ENCODE peak calls at places on chromosome 1, in ten cellular contexts. Q, K, I, V, X, U, A, G, J and N are unnamed samples.
A peak's percentile ranks its signal among the peaks of the same experiment; 100 is the strongest.

GRCh38 chr1:116486424-116486823 is 84.4 kb downstream of the CD58 start:
- DNase-seq in Q (no peak), K (no peak), I (no peak), V (no peak), X (no peak), U (no peak), A (peak; percentile 88), G (no peak), J (no peak), N (peak; percentile 34)

GRCh38 chr1:19720174-19720573 is 55.5 kb downstream of the HTR6 start:
- DNase-seq in Q (no peak), K (no peak), I (no peak), V (no peak), X (no peak), U (no peak), A (no peak), G (no peak), J (no peak), N (no peak)

GRCh38 chr1:116921937-116922336 is 12.2 kb downstream of the PTGFRN start:
- DNase-seq in Q (no peak), K (no peak), I (no peak), V (no peak), X (no peak), U (no peak), A (no peak), G (no peak), J (no peak), N (no peak)

GRCh38 chr1:54609301-54609921 is 13.9 kb downstream of the FAM151A start:
- DNase-seq in Q (no peak), K (no peak), I (peak; percentile 43), V (no peak), X (no peak), U (no peak), A (no peak), G (no peak), J (no peak), N (no peak)

GRCh38 chr1:93140106-93140505 is 40.1 kb downstream of the TMED5 start:
- DNase-seq in Q (no peak), K (no peak), I (no peak), V (no peak), X (no peak), U (no peak), A (no peak), G (no peak), J (no peak), N (no peak)

GRCh38 chr1:158649052-158649451 is 37.5 kb downstream of the SPTA1 start:
- DNase-seq in Q (no peak), K (no peak), I (no peak), V (no peak), X (no peak), U (no peak), A (no peak), G (no peak), J (no peak), N (no peak)

GRCh38 chr1:45876000-45876399 is 72.6 kb downstream of the MAST2 start:
- DNase-seq in Q (no peak), K (no peak), I (no peak), V (peak; percentile 29), X (no peak), U (no peak), A (no peak), G (no peak), J (no peak), N (no peak)

GRCh38 chr1:22442212-22442894 is 9.3 kb upstream of the ZBTB40 start:
- DNase-seq in Q (no peak), K (no peak), I (no peak), V (peak; percentile 34), X (no peak), U (no peak), A (no peak), G (no peak), J (no peak), N (no peak)

GRCh38 chr1:215523906-215524305 is 43.2 kb upstream of the KCTD3 start:
- DNase-seq in Q (no peak), K (no peak), I (no peak), V (no peak), X (no peak), U (no peak), A (peak; percentile 60), G (no peak), J (no peak), N (no peak)

GRCh38 chr1:215526147-215526845 is 40.8 kb upstream of the KCTD3 start:
- DNase-seq in Q (no peak), K (no peak), I (no peak), V (peak; percentile 68), X (no peak), U (peak; percentile 59), A (peak; percentile 75), G (no peak), J (no peak), N (peak; percentile 13)

GRCh38 chr1:215521279-215521678 is 45.8 kb upstream of the KCTD3 start:
- DNase-seq in Q (no peak), K (no peak), I (no peak), V (no peak), X (no peak), U (no peak), A (no peak), G (no peak), J (no peak), N (no peak)

GRCh38 chr1:215526846-215527151 is 40.3 kb upstream of the KCTD3 start:
- DNase-seq in Q (no peak), K (no peak), I (no peak), V (no peak), X (no peak), U (no peak), A (no peak), G (no peak), J (no peak), N (no peak)

DNA sequence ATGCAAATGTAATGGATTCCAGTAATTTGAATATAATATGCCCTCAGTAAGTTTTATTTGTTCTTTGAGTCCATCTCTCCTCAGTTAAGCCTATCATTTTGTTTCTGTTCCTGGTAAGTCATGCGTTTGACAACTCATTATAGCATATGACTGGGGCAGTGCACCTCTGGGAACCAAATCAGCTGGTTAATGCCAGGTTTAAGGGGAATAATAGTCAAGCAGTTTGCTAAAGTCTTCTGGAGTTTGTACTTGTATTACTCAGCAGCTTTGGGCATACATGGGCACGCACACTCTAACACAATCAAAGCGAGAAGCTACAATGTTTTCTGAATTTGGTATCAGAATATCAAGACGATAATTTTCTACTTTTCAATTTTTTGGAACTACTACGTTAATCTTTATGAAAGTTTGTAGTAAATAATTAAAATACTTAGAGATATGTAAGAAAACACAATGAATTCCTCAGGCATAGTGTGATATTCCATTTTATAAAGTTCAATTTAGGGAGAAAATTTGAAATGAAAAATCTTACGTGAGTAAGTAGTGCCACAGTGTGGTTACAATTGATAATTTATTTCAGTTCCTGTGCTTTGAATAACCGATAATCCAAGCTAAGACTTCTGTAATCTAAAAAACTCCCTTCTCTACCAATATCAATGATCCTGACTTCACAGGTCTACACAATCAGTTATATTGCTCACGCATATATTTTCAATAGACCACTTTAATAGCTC is 43.8 kb upstream of the KCTD3 start:
- DNase-seq in Q (no peak), K (no peak), I (no peak), V (no peak), X (no peak), U (no peak), A (peak; percentile 67), G (no peak), J (no peak), N (no peak)
- TF ChIP-seq CTCF in Q (peak; percentile 19), K (peak; percentile 15), I (no peak), V (no peak), X (peak; percentile 22), U (peak; percentile 33), A (peak; percentile 7), G (no peak), J (peak; percentile 10), N (peak; percentile 36)

GRCh38 chr1:201311356-201312011 is 28.2 kb downstream of the PKP1 start:
- DNase-seq in Q (no peak), K (no peak), I (no peak), V (no peak), X (no peak), U (no peak), A (no peak), G (no peak), J (peak; percentile 8), N (peak; percentile 84)

GRCh38 chr1:201310986-201311355 is 27.7 kb downstream of the PKP1 start:
- DNase-seq in Q (no peak), K (peak; percentile 66), I (no peak), V (no peak), X (no peak), U (no peak), A (peak; percentile 42), G (peak; percentile 39), J (peak; percentile 32), N (peak; percentile 93)

GRCh38 chr1:201310251-201310985 is 27.1 kb downstream of the PKP1 start:
- DNase-seq in Q (no peak), K (no peak), I (no peak), V (no peak), X (no peak), U (no peak), A (no peak), G (no peak), J (peak; percentile 33), N (peak; percentile 76)

GRCh38 chr1:201307760-201308499 is 24.6 kb downstream of the PKP1 start:
- DNase-seq in Q (no peak), K (no peak), I (no peak), V (no peak), X (no peak), U (no peak), A (no peak), G (peak; percentile 87), J (no peak), N (peak; percentile 89)

DNA sequence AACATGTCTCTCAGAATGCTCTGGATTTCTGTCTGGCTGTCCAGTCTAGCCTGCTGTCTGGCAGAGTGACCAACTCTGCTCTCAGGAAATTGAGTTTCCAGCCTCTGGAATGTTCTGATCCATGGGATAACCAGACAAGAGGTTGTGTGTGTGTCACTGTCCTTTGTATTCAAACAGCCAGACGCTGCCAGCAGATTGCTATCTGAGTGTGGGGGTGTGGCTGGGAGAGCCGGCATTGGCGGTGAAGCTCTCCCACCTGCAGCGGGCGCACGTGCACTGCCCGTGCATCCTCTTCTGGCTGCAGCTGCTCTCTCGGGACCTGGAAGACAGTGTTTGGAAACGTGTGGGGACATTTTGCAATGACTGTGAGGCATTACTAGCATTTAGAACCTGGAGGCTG is 26.1 kb downstream of the PKP1 start:
- DNase-seq in Q (peak; percentile 80), K (peak; percentile 78), I (no peak), V (peak; percentile 69), X (peak; percentile 67), U (peak; percentile 89), A (no peak), G (peak; percentile 84), J (peak; percentile 70), N (peak; percentile 83)
- H3K27ac ChIP-seq in Q (peak overlapping the region; percentile 47), K (peak overlapping the region; percentile 39), I (peak overlapping the region; percentile 61), V (no peak overlapping the region), X (peak overlapping the region; percentile 70), U (no peak overlapping the region), A (no peak overlapping the region), G (no peak overlapping the region), J (peak overlapping the region; percentile 67), N (peak overlapping the region; percentile 100)

DNA sequence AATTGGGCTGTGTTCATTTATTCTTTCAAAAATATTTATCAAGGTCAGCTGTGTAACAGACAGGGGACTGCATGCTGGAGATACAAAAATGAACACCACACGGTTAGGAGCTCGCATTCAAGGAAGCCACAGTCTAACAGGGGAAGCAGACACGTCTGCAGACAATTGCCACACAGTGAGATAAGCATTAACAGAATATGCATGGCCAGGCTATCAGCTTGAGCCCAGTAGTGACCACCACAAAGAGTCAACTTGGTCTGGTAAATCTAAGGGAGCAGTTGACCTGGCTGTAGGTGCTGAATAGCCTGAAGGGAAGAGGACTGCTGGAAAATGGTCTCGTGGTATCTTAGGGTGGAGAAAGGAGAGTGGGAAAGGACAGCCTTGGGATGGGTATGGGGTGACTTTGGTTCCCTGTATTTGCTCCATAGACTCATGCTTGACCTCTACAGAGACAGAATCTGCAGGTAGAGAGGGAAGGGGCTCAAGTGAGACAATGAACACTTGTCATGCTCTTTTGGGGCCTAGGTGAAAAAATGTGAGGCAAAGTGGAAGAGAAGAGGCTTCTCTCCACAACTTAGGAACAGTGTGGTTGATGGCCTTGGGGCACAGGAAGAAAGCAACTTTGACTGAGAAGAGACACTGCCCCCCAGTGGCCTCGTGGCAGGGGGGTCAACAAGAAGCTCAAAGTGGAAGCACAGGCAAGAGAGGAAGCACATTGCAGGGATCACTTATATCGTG is 7.6 kb upstream of the NPL start:
- DNase-seq in Q (peak; percentile 80), K (peak; percentile 79), I (peak; percentile 77), V (peak; percentile 84), X (peak; percentile 75), U (peak; percentile 78), A (peak; percentile 50), G (peak; percentile 56), J (peak; percentile 74), N (peak; percentile 59)
- TF ChIP-seq CTCF in Q (peak; percentile 77), K (peak; percentile 80), I (peak; percentile 75), V (peak; percentile 87), X (peak; percentile 85), U (peak; percentile 74), A (peak; percentile 57), G (peak; percentile 47), J (peak; percentile 73), N (peak; percentile 30)

GRCh38 chr1:23530089-23530749 is 814 bp downstream of the E2F2 start:
- DNase-seq in Q (no peak), K (no peak), I (no peak), V (peak; percentile 55), X (no peak), U (peak; percentile 16), A (no peak), G (no peak), J (no peak), N (no peak)
- H3K27ac ChIP-seq in Q (no peak overlapping the region), K (no peak overlapping the region), I (no peak overlapping the region), V (peak overlapping the region; percentile 88), X (no peak overlapping the region), U (no peak overlapping the region), A (no peak overlapping the region), G (peak overlapping the region; percentile 82), J (no peak overlapping the region), N (peak overlapping the region; percentile 89)